ENCODE peak calls at places on chromosomes 5 and 9, in seven cellular contexts. R is fibroblast of the aortic adventitia, Q is IMR-90, H is DND-41, G is vagina, D is heart right ventricle, X is mesendoderm. N is an unnamed sample.
A peak's percentile ranks its signal among the peaks of the same experiment; 100 is the strongest.

GRCh38 chr5:59660737-59661136 is 232.8 kb downstream of the PDE4D start:
- DNase-seq in R (peak; percentile 14), Q (peak; percentile 2), H (no peak), G (no peak), D (no peak), X (peak; percentile 46), N (no peak)

GRCh38 chr5:133967715-133968056 is 739 bp downstream of the C5orf15 start:
- DNase-seq in R (peak; percentile 50), Q (peak; percentile 59), H (no peak), G (no peak), D (no peak), X (peak; percentile 24), N (no peak)

GRCh38 chr5:94750681-94751080 is 132.2 kb downstream of the SLF1 start:
- DNase-seq in R (no peak), Q (no peak), H (no peak), G (no peak), D (no peak), X (no peak), N (no peak)

GRCh38 chr5:91329273-91329672 is 53.8 kb downstream of the ARRDC3 start:
- DNase-seq in R (no peak), Q (no peak), H (no peak), G (no peak), D (no peak), X (no peak), N (no peak)

GRCh38 chr5:1390861-1391600 is 46.1 kb upstream of the CLPTM1L start:
- DNase-seq in R (no peak), Q (no peak), H (no peak), G (no peak), D (no peak), X (no peak), N (no peak)

GRCh38 chr9:88387733-88388202 is 476 bp upstream of the SPIN1 start:
- DNase-seq in R (peak; percentile 57), Q (peak; percentile 52), H (no peak), G (no peak), D (peak; percentile 52), X (peak; percentile 81), N (peak; percentile 64)

GRCh38 chr9:27407966-27408365 is 111.0 kb upstream of the EQTN start:
- DNase-seq in R (peak; percentile 5), Q (peak; percentile 22), H (no peak), G (no peak), D (no peak), X (peak; percentile 72), N (no peak)

GRCh38 chr9:1096155-1096964 is 46.2 kb downstream of the DMRT2 start:
- DNase-seq in R (no peak), Q (no peak), H (no peak), G (no peak), D (no peak), X (no peak), N (no peak)

GRCh38 chr9:106929471-106930198 is 66.7 kb downstream of the ZNF462 start:
- DNase-seq in R (peak; percentile 91), Q (peak; percentile 82), H (no peak), G (no peak), D (no peak), X (no peak), N (no peak)

GRCh38 chr9:4237748-4238511 is 61.9 kb downstream of the GLIS3 start:
- DNase-seq in R (peak; percentile 33), Q (no peak), H (no peak), G (no peak), D (no peak), X (peak; percentile 81), N (no peak)

GRCh38 chr9:69427286-69427685 is 102.3 kb downstream of the ENTREP1 start:
- DNase-seq in R (no peak), Q (peak; percentile 11), H (no peak), G (no peak), D (no peak), X (no peak), N (no peak)

DNA sequence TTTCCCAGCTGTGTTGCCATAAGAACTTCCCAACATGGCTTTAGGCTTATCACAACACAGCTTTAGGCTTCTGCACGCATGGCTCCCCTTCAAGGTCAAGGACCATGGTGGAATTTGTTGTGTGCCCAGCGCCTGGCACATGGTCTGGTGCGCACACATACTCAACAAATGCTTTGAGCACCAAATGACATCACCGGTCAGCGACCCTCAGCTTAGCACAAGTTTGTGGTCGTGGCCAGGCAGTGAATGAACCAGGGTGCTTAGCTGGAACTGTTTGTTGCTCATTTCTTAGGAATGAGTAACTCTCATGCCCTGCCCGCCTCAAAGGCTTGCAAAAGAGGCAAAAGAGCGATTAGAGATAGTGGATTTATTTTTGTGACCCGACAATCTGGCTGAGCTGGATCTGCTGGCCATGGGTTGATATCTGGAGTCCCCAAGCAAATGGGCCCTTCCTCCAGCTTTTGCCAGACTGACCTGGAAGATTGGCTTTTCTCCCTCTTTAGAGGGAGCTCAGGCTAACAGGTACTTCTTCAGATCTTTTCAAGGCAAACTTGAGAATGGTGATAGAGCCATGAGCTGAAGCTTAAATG is 58.9 kb downstream of the DAP start:
- DNase-seq in R (peak; percentile 87), Q (peak; percentile 98), H (no peak), G (no peak), D (no peak), X (no peak), N (no peak)
- H3K4me3 ChIP-seq in R (no peak overlapping the region), Q (no peak overlapping the region), H (no peak overlapping the region), G (no peak overlapping the region), D (no peak overlapping the region), X (no peak overlapping the region), N (no peak overlapping the region)

GRCh38 chr5:142326480-142326938 is 1.7 kb upstream of the SPRY4 start:
- DNase-seq in R (peak; percentile 15), Q (no peak), H (no peak), G (no peak), D (no peak), X (no peak), N (no peak)
- H3K4me3 ChIP-seq in R (peak overlapping the region; percentile 35), Q (peak overlapping the region; percentile 45), H (no peak overlapping the region), G (peak overlapping the region; percentile 57), D (peak overlapping the region; percentile 94), X (peak overlapping the region; percentile 66), N (no peak overlapping the region)

GRCh38 chr9:5563417-5563815 is 53.1 kb downstream of the PDCD1LG2 start:
- DNase-seq in R (no peak), Q (no peak), H (no peak), G (no peak), D (no peak), X (no peak), N (no peak)
- H3K4me3 ChIP-seq in R (no peak overlapping the region), Q (no peak overlapping the region), H (no peak overlapping the region), G (no peak overlapping the region), D (no peak overlapping the region), X (no peak overlapping the region), N (no peak overlapping the region)

GRCh38 chr5:343461-344401 is 22.2 kb downstream of the AHRR start:
- DNase-seq in R (peak; percentile 65), Q (peak; percentile 73), H (no peak), G (peak; percentile 95), D (peak; percentile 68), X (peak; percentile 51), N (peak; percentile 49)
- H3K4me3 ChIP-seq in R (peak overlapping the region; percentile 57), Q (peak overlapping the region; percentile 31), H (no peak overlapping the region), G (peak overlapping the region; percentile 40), D (peak overlapping the region; percentile 33), X (no peak overlapping the region), N (peak overlapping the region; percentile 39)

DNA sequence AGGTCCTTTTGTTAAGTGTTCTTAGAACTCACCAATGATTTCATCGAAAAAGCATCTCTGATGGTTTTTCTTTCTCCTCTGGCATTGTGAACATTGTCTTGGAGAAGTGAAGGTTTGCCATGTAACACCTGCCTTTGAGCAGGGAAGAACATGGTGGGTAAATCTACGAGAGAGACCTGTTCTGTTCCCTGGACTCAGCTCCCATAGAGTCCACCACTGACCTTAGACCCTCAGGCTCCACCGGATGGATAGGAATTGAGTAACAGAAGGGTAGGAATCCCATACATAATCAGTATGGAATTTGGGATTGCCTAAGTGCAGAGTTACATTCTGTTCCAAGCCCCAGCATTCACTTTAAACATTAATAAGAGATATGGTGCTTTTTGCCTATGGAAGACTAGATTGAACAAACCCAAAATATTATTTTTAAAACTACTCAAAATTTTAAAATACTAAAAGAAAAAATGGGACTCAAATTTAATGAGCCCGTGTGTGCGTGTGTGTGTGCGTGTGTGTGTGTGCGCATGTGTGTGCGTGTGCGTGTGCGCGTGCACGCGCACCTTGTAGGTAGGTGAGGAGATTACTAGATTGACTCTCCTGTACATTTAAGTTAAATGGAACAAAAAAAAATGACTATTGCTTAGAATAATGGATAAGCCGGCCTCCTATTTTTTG is 92.0 kb downstream of the C9orf152 start:
- DNase-seq in R (peak; percentile 81), Q (peak; percentile 91), H (no peak), G (no peak), D (no peak), X (peak; percentile 68), N (no peak)
- H3K4me3 ChIP-seq in R (no peak overlapping the region), Q (no peak overlapping the region), H (no peak overlapping the region), G (no peak overlapping the region), D (no peak overlapping the region), X (no peak overlapping the region), N (no peak overlapping the region)

GRCh38 chr9:33751536-33752129 is 43.7 kb upstream of the PRSS3 start:
- DNase-seq in R (no peak), Q (no peak), H (no peak), G (no peak), D (no peak), X (no peak), N (no peak)
- H3K4me3 ChIP-seq in R (peak overlapping the region; percentile 85), Q (no peak overlapping the region), H (no peak overlapping the region), G (no peak overlapping the region), D (no peak overlapping the region), X (no peak overlapping the region), N (no peak overlapping the region)

GRCh38 chr9:37942616-37943328 is 38.8 kb upstream of the SLC25A51 start:
- DNase-seq in R (no peak), Q (no peak), H (no peak), G (no peak), D (no peak), X (no peak), N (no peak)

GRCh38 chr9:37944266-37944650 is 40.3 kb upstream of the SLC25A51 start:
- DNase-seq in R (peak; percentile 58), Q (no peak), H (no peak), G (no peak), D (no peak), X (no peak), N (no peak)

GRCh38 chr9:37944671-37945481 is 40.9 kb upstream of the SLC25A51 start:
- DNase-seq in R (no peak), Q (peak; percentile 50), H (no peak), G (no peak), D (no peak), X (peak; percentile 90), N (no peak)

GRCh38 chr9:37941253-37941652 is 37.3 kb upstream of the SLC25A51 start:
- DNase-seq in R (no peak), Q (no peak), H (no peak), G (no peak), D (no peak), X (no peak), N (no peak)

GRCh38 chr9:37943329-37944265 is 39.7 kb upstream of the SLC25A51 start:
- DNase-seq in R (peak; percentile 98), Q (peak; percentile 94), H (no peak), G (no peak), D (peak; percentile 31), X (peak; percentile 60), N (no peak)
- H3K4me3 ChIP-seq in R (no peak overlapping the region), Q (no peak overlapping the region), H (no peak overlapping the region), G (no peak overlapping the region), D (no peak overlapping the region), X (no peak overlapping the region), N (no peak overlapping the region)

GRCh38 chr5:177099422-177100093 is 12.8 kb downstream of the FGFR4 start:
- DNase-seq in R (no peak), Q (no peak), H (peak; percentile 10), G (no peak), D (no peak), X (no peak), N (no peak)
- H3K4me3 ChIP-seq in R (no peak overlapping the region), Q (no peak overlapping the region), H (no peak overlapping the region), G (no peak overlapping the region), D (no peak overlapping the region), X (no peak overlapping the region), N (no peak overlapping the region)

N was measured in CD8-positive, alpha-beta T cell.